ENCODE peak calls at places on chromosome 14, in six cellular contexts. One of them, this sample, is unnamed.

GRCh38 chr14:33317675-33318074 is 379.0 kb downstream of the NPAS3 start:
- DNase-seq in AG10803: no peak
- DNase-seq in BJ: no peak
- DNase-seq in PC-3: peak
- DNase-seq in RWPE2: no peak
- DNase-seq in glutamatergic neuron: no peak
- DNase-seq in this sample: no peak

GRCh38 chr14:99516156-99517045 is 35.2 kb downstream of the CCNK start:
- DNase-seq in AG10803: no peak
- DNase-seq in BJ: no peak
- DNase-seq in PC-3: no peak
- DNase-seq in RWPE2: peak
- DNase-seq in glutamatergic neuron: no peak
- DNase-seq in this sample: no peak

GRCh38 chr14:61997146-61997545 is 234.9 kb downstream of the SNAPC1 start:
- DNase-seq in AG10803: no peak
- DNase-seq in BJ: no peak
- DNase-seq in PC-3: peak
- DNase-seq in RWPE2: no peak
- DNase-seq in glutamatergic neuron: no peak
- DNase-seq in this sample: no peak

GRCh38 chr14:31036552-31036951 is 10.4 kb upstream of the STRN3 start:
- DNase-seq in AG10803: no peak
- DNase-seq in BJ: no peak
- DNase-seq in PC-3: no peak
- DNase-seq in RWPE2: no peak
- DNase-seq in glutamatergic neuron: no peak
- DNase-seq in this sample: no peak

GRCh38 chr14:68364823-68365222 is 428.0 kb downstream of the ZFP36L1 start:
- DNase-seq in AG10803: no peak
- DNase-seq in BJ: no peak
- DNase-seq in PC-3: no peak
- DNase-seq in RWPE2: no peak
- DNase-seq in glutamatergic neuron: no peak
- DNase-seq in this sample: no peak

GRCh38 chr14:21734457-21735074 is 60.9 kb upstream of the OR4E1 start:
- DNase-seq in AG10803: no peak
- DNase-seq in BJ: no peak
- DNase-seq in PC-3: peak
- DNase-seq in RWPE2: no peak
- DNase-seq in glutamatergic neuron: no peak
- DNase-seq in this sample: peak

GRCh38 chr14:53953828-53954550 is 2.6 kb downstream of the BMP4 start:
- DNase-seq in AG10803: peak
- DNase-seq in BJ: no peak
- DNase-seq in PC-3: peak
- DNase-seq in RWPE2: peak
- DNase-seq in glutamatergic neuron: peak
- DNase-seq in this sample: peak

GRCh38 chr14:90472632-90473031 is 75.8 kb downstream of the CALM1 start:
- DNase-seq in AG10803: no peak
- DNase-seq in BJ: no peak
- DNase-seq in PC-3: no peak
- DNase-seq in RWPE2: no peak
- DNase-seq in glutamatergic neuron: no peak
- DNase-seq in this sample: no peak

GRCh38 chr14:54796961-54797360 is 105.7 kb downstream of the GCH1 start:
- DNase-seq in AG10803: peak
- DNase-seq in BJ: no peak
- DNase-seq in PC-3: peak
- DNase-seq in RWPE2: no peak
- DNase-seq in glutamatergic neuron: no peak
- DNase-seq in this sample: no peak

GRCh38 chr14:42475289-42475688 is 868.6 kb downstream of the LRFN5 start:
- DNase-seq in AG10803: no peak
- DNase-seq in BJ: no peak
- DNase-seq in PC-3: no peak
- DNase-seq in RWPE2: no peak
- DNase-seq in glutamatergic neuron: no peak
- DNase-seq in this sample: no peak

GRCh38 chr14:32650665-32651064 is 288.0 kb upstream of the NPAS3 start:
- DNase-seq in AG10803: no peak
- DNase-seq in BJ: no peak
- DNase-seq in PC-3: peak
- DNase-seq in RWPE2: no peak
- DNase-seq in glutamatergic neuron: no peak
- DNase-seq in this sample: no peak

DNA sequence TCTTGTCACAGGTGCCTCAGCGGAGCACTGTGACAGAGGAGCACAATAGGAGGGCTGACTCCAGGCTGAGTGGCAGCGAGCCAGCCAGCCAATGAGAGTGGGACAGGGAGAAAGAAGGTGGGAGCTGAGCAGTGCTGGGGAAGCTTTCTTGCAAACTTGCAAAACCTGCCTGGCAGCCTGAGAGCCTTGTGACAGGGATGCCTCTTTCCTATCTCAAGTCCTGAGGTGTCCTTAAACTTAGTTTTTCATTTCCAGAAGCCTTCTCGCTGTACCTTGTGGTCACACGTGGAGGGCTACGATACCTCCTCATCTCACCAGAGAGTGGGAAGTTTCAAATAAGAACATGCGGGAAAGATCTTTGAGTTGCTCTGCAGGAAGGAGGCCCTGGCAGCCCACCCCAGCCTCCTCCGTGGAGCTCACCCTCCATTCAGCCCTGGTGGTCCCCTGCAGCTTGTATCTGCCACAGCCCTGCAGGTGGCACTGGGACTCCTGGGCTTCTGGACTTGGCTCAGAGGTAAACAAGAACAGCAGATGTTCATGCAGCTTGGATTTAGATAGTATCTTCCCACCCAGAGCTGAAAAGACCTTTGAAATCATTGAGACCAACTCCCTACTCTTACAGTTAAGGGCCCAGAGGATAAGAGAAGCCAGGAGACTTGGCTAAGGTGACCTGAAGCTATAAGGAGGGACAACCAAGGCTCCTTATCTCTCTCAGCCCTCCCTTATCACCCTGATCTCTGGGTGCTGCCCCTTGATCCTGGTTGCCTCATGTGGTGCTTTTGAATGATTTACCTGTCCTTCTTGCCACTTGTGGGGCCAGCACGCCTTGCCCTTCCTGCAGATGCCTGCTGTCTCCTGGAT is 153.5 kb upstream of the MAX start:
- DNase-seq in AG10803: no peak
- DNase-seq in BJ: no peak
- DNase-seq in PC-3: peak
- DNase-seq in RWPE2: peak
- DNase-seq in glutamatergic neuron: no peak
- DNase-seq in this sample: no peak
- TF ChIP-seq CTCF in AG10803: no peak
- TF ChIP-seq CTCF in BJ: no peak
- TF ChIP-seq CTCF in PC-3: no peak
- TF ChIP-seq CTCF in RWPE2: no peak
- TF ChIP-seq CTCF in glutamatergic neuron: no peak
- TF ChIP-seq CTCF in this sample: peak

GRCh38 chr14:101737414-101738367 is 23.8 kb upstream of the PPP2R5C start:
- DNase-seq in AG10803: no peak
- DNase-seq in BJ: no peak
- DNase-seq in PC-3: no peak
- DNase-seq in RWPE2: no peak
- DNase-seq in glutamatergic neuron: no peak
- DNase-seq in this sample: no peak
- TF ChIP-seq CTCF in AG10803: no peak
- TF ChIP-seq CTCF in BJ: peak
- TF ChIP-seq CTCF in PC-3: peak
- TF ChIP-seq CTCF in RWPE2: no peak
- TF ChIP-seq CTCF in glutamatergic neuron: no peak
- TF ChIP-seq CTCF in this sample: peak

DNA sequence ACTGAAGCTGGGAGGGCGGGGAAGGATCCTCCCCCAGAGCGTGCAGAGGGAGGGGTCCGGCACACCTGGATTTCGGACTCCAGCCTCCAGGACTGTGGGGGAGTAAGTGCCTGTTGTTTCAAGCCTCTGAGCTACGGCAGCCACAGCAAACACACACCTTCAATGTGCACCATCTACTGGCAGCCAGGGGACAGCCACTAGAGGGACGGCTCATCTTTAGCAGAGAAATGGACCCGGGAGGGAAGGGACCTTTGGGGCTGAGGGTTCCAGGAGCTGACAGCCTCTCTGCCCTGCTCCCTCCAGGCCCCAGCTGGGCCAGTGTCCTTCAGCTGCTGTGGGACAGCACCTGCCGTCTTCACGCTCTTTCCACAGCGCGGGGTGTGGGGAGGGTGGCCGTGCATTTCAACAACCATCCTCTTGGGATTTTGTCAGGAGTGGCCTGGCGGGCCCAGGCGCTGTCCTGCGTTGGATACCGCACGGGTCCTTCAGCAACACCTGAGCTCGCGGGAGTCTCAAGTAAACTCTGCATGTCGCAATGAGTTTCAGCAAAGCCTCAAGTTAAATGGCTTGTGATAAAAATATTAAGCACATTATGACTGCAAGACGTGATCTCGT is 209.2 kb upstream of the C14orf180 start:
- DNase-seq in AG10803: no peak
- DNase-seq in BJ: no peak
- DNase-seq in PC-3: peak
- DNase-seq in RWPE2: peak
- DNase-seq in glutamatergic neuron: peak
- DNase-seq in this sample: no peak
- TF ChIP-seq CTCF in AG10803: no peak
- TF ChIP-seq CTCF in BJ: peak
- TF ChIP-seq CTCF in PC-3: peak
- TF ChIP-seq CTCF in RWPE2: peak
- TF ChIP-seq CTCF in glutamatergic neuron: peak
- TF ChIP-seq CTCF in this sample: peak

GRCh38 chr14:74946659-74947281 is 8.6 kb downstream of the PGF start:
- DNase-seq in AG10803: no peak
- DNase-seq in BJ: no peak
- DNase-seq in PC-3: no peak
- DNase-seq in RWPE2: no peak
- DNase-seq in glutamatergic neuron: no peak
- DNase-seq in this sample: no peak

GRCh38 chr14:74945261-74945851 is 10.0 kb downstream of the PGF start:
- DNase-seq in AG10803: no peak
- DNase-seq in BJ: no peak
- DNase-seq in PC-3: peak
- DNase-seq in RWPE2: no peak
- DNase-seq in glutamatergic neuron: peak
- DNase-seq in this sample: no peak

GRCh38 chr14:74948228-74949175 is 6.9 kb downstream of the PGF start:
- DNase-seq in AG10803: no peak
- DNase-seq in BJ: no peak
- DNase-seq in PC-3: no peak
- DNase-seq in RWPE2: no peak
- DNase-seq in glutamatergic neuron: no peak
- DNase-seq in this sample: no peak

GRCh38 chr14:74947353-74948227 is 7.8 kb downstream of the PGF start:
- DNase-seq in AG10803: no peak
- DNase-seq in BJ: no peak
- DNase-seq in PC-3: no peak
- DNase-seq in RWPE2: no peak
- DNase-seq in glutamatergic neuron: no peak
- DNase-seq in this sample: no peak

GRCh38 chr14:74945852-74946658 is 9.3 kb downstream of the PGF start:
- DNase-seq in AG10803: peak
- DNase-seq in BJ: no peak
- DNase-seq in PC-3: peak
- DNase-seq in RWPE2: no peak
- DNase-seq in glutamatergic neuron: peak
- DNase-seq in this sample: peak
- TF ChIP-seq CTCF in AG10803: peak
- TF ChIP-seq CTCF in BJ: peak
- TF ChIP-seq CTCF in PC-3: peak
- TF ChIP-seq CTCF in RWPE2: peak
- TF ChIP-seq CTCF in glutamatergic neuron: peak
- TF ChIP-seq CTCF in this sample: peak

DNA sequence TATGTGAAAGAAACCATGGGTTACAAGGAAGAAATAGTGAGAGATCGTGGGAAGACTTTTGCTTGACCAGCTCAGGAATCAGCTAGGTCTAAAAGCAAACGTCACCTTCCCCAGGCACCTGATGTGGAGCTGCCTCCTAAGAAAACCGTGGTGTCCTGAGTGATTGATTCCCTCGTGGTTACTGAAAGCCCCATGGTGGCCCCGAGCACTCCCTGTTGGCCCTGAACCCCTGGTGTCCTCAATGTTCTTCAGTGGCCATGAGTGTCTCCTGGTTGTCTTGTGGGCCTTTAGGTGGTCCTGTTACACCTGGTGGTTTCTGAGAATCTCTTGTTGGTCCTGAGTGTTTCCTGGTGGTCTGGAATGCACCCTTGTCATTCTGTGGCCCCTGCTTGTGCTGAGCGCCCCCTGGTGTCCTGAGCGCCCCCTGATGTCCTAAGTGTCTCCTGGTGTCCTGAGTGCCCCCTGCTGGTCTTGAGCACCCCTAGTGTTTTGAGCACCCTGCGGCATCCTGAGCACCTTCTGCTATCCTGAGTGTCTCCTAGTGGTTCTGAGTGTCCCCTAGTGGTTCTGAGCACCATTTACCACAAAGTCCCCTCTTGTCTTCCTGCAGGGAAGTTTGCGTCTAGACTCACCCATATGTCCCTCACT is 518.7 kb downstream of the TMEM121 start:
- DNase-seq in AG10803: peak
- DNase-seq in BJ: no peak
- DNase-seq in PC-3: no peak
- DNase-seq in RWPE2: no peak
- DNase-seq in glutamatergic neuron: no peak
- DNase-seq in this sample: peak
- TF ChIP-seq CTCF in AG10803: peak
- TF ChIP-seq CTCF in BJ: no peak
- TF ChIP-seq CTCF in PC-3: peak
- TF ChIP-seq CTCF in RWPE2: peak
- TF ChIP-seq CTCF in glutamatergic neuron: no peak
- TF ChIP-seq CTCF in this sample: peak

GRCh38 chr14:82724296-82724695 is 1190.6 kb upstream of the SEL1L start:
- DNase-seq in AG10803: no peak
- DNase-seq in BJ: no peak
- DNase-seq in PC-3: peak
- DNase-seq in RWPE2: no peak
- DNase-seq in glutamatergic neuron: no peak
- DNase-seq in this sample: no peak
- TF ChIP-seq CTCF in AG10803: no peak
- TF ChIP-seq CTCF in BJ: no peak
- TF ChIP-seq CTCF in PC-3: no peak
- TF ChIP-seq CTCF in RWPE2: no peak
- TF ChIP-seq CTCF in glutamatergic neuron: no peak
- TF ChIP-seq CTCF in this sample: no peak